ENCODE peak calls at places on chromosomes 12 and 14, in nine cellular contexts. One of them, this sample, is unnamed.

GRCh38 chr12:89252284-89252683 is 100.0 kb downstream of the DUSP6 start:
- DNase-seq in neural crest cell: no peak
- DNase-seq in astrocyte: peak; percentile 23
- DNase-seq in CD4-positive, alpha-beta T cell: no peak
- DNase-seq in endothelial cell: no peak
- DNase-seq in neural progenitor cell: no peak
- DNase-seq in GM20000: no peak
- DNase-seq in glutamatergic neuron: no peak
- DNase-seq in pancreas: no peak
- DNase-seq in this sample: peak; percentile 17

GRCh38 chr12:25397001-25397400 is 146.3 kb upstream of the KRAS start:
- DNase-seq in neural progenitor cell: peak; percentile 12
- DNase-seq in glutamatergic neuron: no peak
- DNase-seq in GM20000: no peak
- DNase-seq in astrocyte: no peak
- DNase-seq in endothelial cell: no peak
- DNase-seq in neural crest cell: no peak
- DNase-seq in pancreas: no peak
- DNase-seq in CD4-positive, alpha-beta T cell: no peak
- DNase-seq in this sample: no peak

GRCh38 chr14:75399819-75400678 is 27.8 kb upstream of the JDP2 start:
- DNase-seq in pancreas: peak; percentile 99
- DNase-seq in CD4-positive, alpha-beta T cell: no peak
- DNase-seq in astrocyte: no peak
- DNase-seq in neural progenitor cell: no peak
- DNase-seq in glutamatergic neuron: no peak
- DNase-seq in endothelial cell: no peak
- DNase-seq in GM20000: no peak
- DNase-seq in neural crest cell: no peak
- DNase-seq in this sample: peak; percentile 4

GRCh38 chr12:116145451-116145850 is 132.0 kb downstream of the MED13L start:
- DNase-seq in GM20000: no peak
- DNase-seq in endothelial cell: no peak
- DNase-seq in neural progenitor cell: no peak
- DNase-seq in neural crest cell: no peak
- DNase-seq in CD4-positive, alpha-beta T cell: no peak
- DNase-seq in glutamatergic neuron: no peak
- DNase-seq in astrocyte: no peak
- DNase-seq in pancreas: no peak
- DNase-seq in this sample: no peak

GRCh38 chr12:107685360-107686248 is at the start of gene PWP1:
- DNase-seq in CD4-positive, alpha-beta T cell: peak; percentile 92
- DNase-seq in pancreas: peak; percentile 96
- DNase-seq in GM20000: peak; percentile 92
- DNase-seq in astrocyte: peak; percentile 88
- DNase-seq in neural crest cell: peak; percentile 90
- DNase-seq in neural progenitor cell: peak; percentile 99
- DNase-seq in endothelial cell: peak; percentile 96
- DNase-seq in glutamatergic neuron: peak; percentile 97
- DNase-seq in this sample: peak; percentile 92

GRCh38 chr12:34401659-34402227 is 379.4 kb downstream of the ALG10 start:
- DNase-seq in neural crest cell: no peak
- DNase-seq in glutamatergic neuron: peak; percentile 5
- DNase-seq in pancreas: peak; percentile 2
- DNase-seq in endothelial cell: peak; percentile 1
- DNase-seq in neural progenitor cell: no peak
- DNase-seq in astrocyte: no peak
- DNase-seq in CD4-positive, alpha-beta T cell: no peak
- DNase-seq in GM20000: no peak
- DNase-seq in this sample: no peak

GRCh38 chr14:21241218-21241819 is 27.9 kb downstream of the HNRNPC start:
- DNase-seq in astrocyte: no peak
- DNase-seq in GM20000: no peak
- DNase-seq in pancreas: no peak
- DNase-seq in endothelial cell: no peak
- DNase-seq in glutamatergic neuron: no peak
- DNase-seq in CD4-positive, alpha-beta T cell: no peak
- DNase-seq in neural progenitor cell: no peak
- DNase-seq in neural crest cell: no peak
- DNase-seq in this sample: peak; percentile 38

GRCh38 chr12:2338381-2338780 is 285.6 kb downstream of the CACNA1C start:
- DNase-seq in GM20000: no peak
- DNase-seq in CD4-positive, alpha-beta T cell: no peak
- DNase-seq in pancreas: no peak
- DNase-seq in endothelial cell: no peak
- DNase-seq in astrocyte: no peak
- DNase-seq in neural progenitor cell: no peak
- DNase-seq in neural crest cell: no peak
- DNase-seq in glutamatergic neuron: no peak
- DNase-seq in this sample: no peak

GRCh38 chr14:98173291-98173690 is 1098.7 kb downstream of the BCL11B start:
- DNase-seq in endothelial cell: no peak
- DNase-seq in CD4-positive, alpha-beta T cell: peak; percentile 82
- DNase-seq in astrocyte: no peak
- DNase-seq in pancreas: no peak
- DNase-seq in glutamatergic neuron: no peak
- DNase-seq in GM20000: no peak
- DNase-seq in neural progenitor cell: no peak
- DNase-seq in neural crest cell: no peak
- DNase-seq in this sample: no peak

GRCh38 chr12:123990512-123990911 is 17.5 kb downstream of the ZNF664 start:
- DNase-seq in neural progenitor cell: no peak
- DNase-seq in glutamatergic neuron: no peak
- DNase-seq in CD4-positive, alpha-beta T cell: no peak
- DNase-seq in endothelial cell: peak; percentile 23
- DNase-seq in GM20000: no peak
- DNase-seq in pancreas: no peak
- DNase-seq in neural crest cell: no peak
- DNase-seq in astrocyte: no peak
- DNase-seq in this sample: no peak

GRCh38 chr14:65604946-65605345 is 192.4 kb downstream of the FUT8 start:
- DNase-seq in neural progenitor cell: no peak
- DNase-seq in CD4-positive, alpha-beta T cell: no peak
- DNase-seq in glutamatergic neuron: no peak
- DNase-seq in pancreas: no peak
- DNase-seq in astrocyte: no peak
- DNase-seq in endothelial cell: no peak
- DNase-seq in neural crest cell: no peak
- DNase-seq in GM20000: no peak
- DNase-seq in this sample: no peak

GRCh38 chr12:46590991-46591703 is 218.6 kb upstream of the SLC38A2 start:
- DNase-seq in pancreas: no peak
- DNase-seq in neural progenitor cell: no peak
- DNase-seq in endothelial cell: no peak
- DNase-seq in astrocyte: no peak
- DNase-seq in glutamatergic neuron: peak; percentile 29
- DNase-seq in CD4-positive, alpha-beta T cell: no peak
- DNase-seq in GM20000: no peak
- DNase-seq in neural crest cell: no peak
- DNase-seq in this sample: no peak

GRCh38 chr14:76698631-76699030 is 62.6 kb upstream of the VASH1 start:
- DNase-seq in pancreas: no peak
- DNase-seq in astrocyte: no peak
- DNase-seq in GM20000: no peak
- DNase-seq in neural progenitor cell: no peak
- DNase-seq in CD4-positive, alpha-beta T cell: no peak
- DNase-seq in glutamatergic neuron: no peak
- DNase-seq in endothelial cell: no peak
- DNase-seq in neural crest cell: no peak
- DNase-seq in this sample: no peak

GRCh38 chr14:95611293-95611880 is 74.8 kb upstream of the TCL1B start:
- DNase-seq in astrocyte: no peak
- DNase-seq in glutamatergic neuron: no peak
- DNase-seq in CD4-positive, alpha-beta T cell: no peak
- DNase-seq in neural progenitor cell: no peak
- DNase-seq in neural crest cell: no peak
- DNase-seq in pancreas: no peak
- DNase-seq in GM20000: peak; percentile 11
- DNase-seq in endothelial cell: no peak
- DNase-seq in this sample: no peak

GRCh38 chr14:37340353-37340752 is 142.6 kb downstream of the MIPOL1 start:
- DNase-seq in astrocyte: no peak
- DNase-seq in endothelial cell: no peak
- DNase-seq in pancreas: no peak
- DNase-seq in glutamatergic neuron: no peak
- DNase-seq in neural crest cell: no peak
- DNase-seq in neural progenitor cell: no peak
- DNase-seq in GM20000: no peak
- DNase-seq in CD4-positive, alpha-beta T cell: no peak
- DNase-seq in this sample: no peak

GRCh38 chr12:23380419-23381100 is 568.9 kb downstream of the SOX5 start:
- DNase-seq in CD4-positive, alpha-beta T cell: no peak
- DNase-seq in endothelial cell: no peak
- DNase-seq in glutamatergic neuron: no peak
- DNase-seq in neural crest cell: no peak
- DNase-seq in neural progenitor cell: no peak
- DNase-seq in GM20000: no peak
- DNase-seq in pancreas: no peak
- DNase-seq in astrocyte: no peak
- DNase-seq in this sample: no peak

GRCh38 chr14:22280497-22281321 is 308.3 kb downstream of the DAD1 start:
- DNase-seq in neural progenitor cell: no peak
- DNase-seq in glutamatergic neuron: no peak
- DNase-seq in CD4-positive, alpha-beta T cell: peak; percentile 1
- DNase-seq in astrocyte: no peak
- DNase-seq in pancreas: no peak
- DNase-seq in endothelial cell: no peak
- DNase-seq in GM20000: no peak
- DNase-seq in neural crest cell: no peak
- DNase-seq in this sample: no peak

GRCh38 chr14:22272408-22272807 is 316.6 kb downstream of the DAD1 start:
- DNase-seq in neural progenitor cell: peak; percentile 36
- DNase-seq in neural crest cell: no peak
- DNase-seq in endothelial cell: no peak
- DNase-seq in glutamatergic neuron: no peak
- DNase-seq in GM20000: no peak
- DNase-seq in astrocyte: no peak
- DNase-seq in pancreas: no peak
- DNase-seq in CD4-positive, alpha-beta T cell: no peak
- DNase-seq in this sample: no peak

GRCh38 chr14:22282429-22282828 is 306.6 kb downstream of the DAD1 start:
- DNase-seq in CD4-positive, alpha-beta T cell: no peak
- DNase-seq in glutamatergic neuron: no peak
- DNase-seq in neural progenitor cell: no peak
- DNase-seq in pancreas: no peak
- DNase-seq in GM20000: peak; percentile 32
- DNase-seq in astrocyte: no peak
- DNase-seq in endothelial cell: no peak
- DNase-seq in neural crest cell: no peak
- DNase-seq in this sample: no peak

GRCh38 chr14:22281322-22281977 is 307.6 kb downstream of the DAD1 start:
- DNase-seq in neural crest cell: no peak
- DNase-seq in glutamatergic neuron: no peak
- DNase-seq in GM20000: no peak
- DNase-seq in pancreas: no peak
- DNase-seq in astrocyte: no peak
- DNase-seq in CD4-positive, alpha-beta T cell: no peak
- DNase-seq in neural progenitor cell: no peak
- DNase-seq in endothelial cell: no peak
- DNase-seq in this sample: no peak

GRCh38 chr14:22276913-22277816 is 311.9 kb downstream of the DAD1 start:
- DNase-seq in pancreas: no peak
- DNase-seq in astrocyte: no peak
- DNase-seq in endothelial cell: no peak
- DNase-seq in glutamatergic neuron: no peak
- DNase-seq in GM20000: peak; percentile 21
- DNase-seq in neural crest cell: no peak
- DNase-seq in neural progenitor cell: peak; percentile 34
- DNase-seq in CD4-positive, alpha-beta T cell: no peak
- DNase-seq in this sample: peak; percentile 23
- TF ChIP-seq CTCF in pancreas: peak; percentile 13
- TF ChIP-seq CTCF in astrocyte: peak; percentile 52
- TF ChIP-seq CTCF in endothelial cell: peak; percentile 68
- TF ChIP-seq CTCF in glutamatergic neuron: peak; percentile 73
- TF ChIP-seq CTCF in GM20000: peak; percentile 56
- TF ChIP-seq CTCF in neural crest cell: peak; percentile 75
- TF ChIP-seq CTCF in neural progenitor cell: peak; percentile 84
- TF ChIP-seq CTCF in CD4-positive, alpha-beta T cell: peak; percentile 15
- TF ChIP-seq CTCF in this sample: peak; percentile 81

GRCh38 chr12:105278043-105278697 is 42.2 kb upstream of the APPL2 start:
- DNase-seq in neural crest cell: no peak
- DNase-seq in GM20000: no peak
- DNase-seq in endothelial cell: no peak
- DNase-seq in neural progenitor cell: no peak
- DNase-seq in pancreas: no peak
- DNase-seq in astrocyte: no peak
- DNase-seq in glutamatergic neuron: no peak
- DNase-seq in CD4-positive, alpha-beta T cell: no peak
- DNase-seq in this sample: peak; percentile 48
- TF ChIP-seq CTCF in neural crest cell: peak; percentile 28
- TF ChIP-seq CTCF in GM20000: no peak
- TF ChIP-seq CTCF in endothelial cell: peak; percentile 30
- TF ChIP-seq CTCF in neural progenitor cell: no peak
- TF ChIP-seq CTCF in pancreas: no peak
- TF ChIP-seq CTCF in astrocyte: peak; percentile 26
- TF ChIP-seq CTCF in glutamatergic neuron: peak; percentile 45
- TF ChIP-seq CTCF in CD4-positive, alpha-beta T cell: no peak
- TF ChIP-seq CTCF in this sample: peak; percentile 75

GRCh38 chr12:104339663-104340062 is 36.1 kb downstream of the EID3 start:
- DNase-seq in astrocyte: peak; percentile 57
- DNase-seq in neural crest cell: no peak
- DNase-seq in endothelial cell: no peak
- DNase-seq in pancreas: no peak
- DNase-seq in CD4-positive, alpha-beta T cell: no peak
- DNase-seq in neural progenitor cell: no peak
- DNase-seq in GM20000: no peak
- DNase-seq in glutamatergic neuron: no peak
- DNase-seq in this sample: no peak
- TF ChIP-seq CTCF in astrocyte: peak; percentile 11
- TF ChIP-seq CTCF in neural crest cell: no peak
- TF ChIP-seq CTCF in endothelial cell: no peak
- TF ChIP-seq CTCF in pancreas: no peak
- TF ChIP-seq CTCF in CD4-positive, alpha-beta T cell: no peak
- TF ChIP-seq CTCF in neural progenitor cell: no peak
- TF ChIP-seq CTCF in GM20000: no peak
- TF ChIP-seq CTCF in glutamatergic neuron: no peak
- TF ChIP-seq CTCF in this sample: peak; percentile 14

DNA sequence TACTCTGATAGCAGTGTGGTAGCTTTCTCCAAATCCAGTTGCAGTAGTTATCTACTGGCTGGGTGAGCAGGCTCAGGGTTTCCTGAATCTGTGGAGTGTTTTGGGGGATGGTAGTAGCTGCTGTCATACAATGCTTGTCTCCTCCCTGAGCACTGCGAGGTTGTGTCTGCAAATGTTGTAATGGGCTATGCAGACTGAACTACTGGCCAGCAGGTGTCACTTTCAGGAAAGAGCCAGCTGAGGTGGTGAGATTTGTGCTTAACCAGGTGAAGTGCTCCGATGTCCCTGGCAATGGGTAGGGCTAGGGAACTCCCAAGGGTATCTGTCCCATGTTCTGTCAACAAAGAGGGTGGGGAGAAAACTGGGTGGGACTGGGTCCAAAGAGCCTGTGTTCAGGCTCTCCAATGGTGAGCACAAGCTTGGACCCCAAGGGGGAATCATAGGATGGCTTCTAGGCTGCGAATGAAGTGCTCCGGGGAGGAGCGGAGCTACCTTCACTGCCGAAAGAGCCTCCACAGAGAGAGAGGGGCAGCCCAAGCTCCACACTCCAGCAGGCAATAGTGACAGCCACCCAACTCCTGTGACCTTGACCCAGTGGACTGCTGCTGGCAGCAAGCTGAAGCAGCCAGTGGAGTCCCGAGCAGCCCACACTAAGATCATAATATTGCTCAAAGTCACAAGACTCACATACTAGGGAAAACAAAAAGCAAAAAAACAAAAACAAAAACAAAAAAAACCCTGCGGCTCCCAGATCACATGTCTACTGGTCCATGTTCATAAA is 1324.0 kb upstream of the USP15 start:
- DNase-seq in astrocyte: no peak
- DNase-seq in glutamatergic neuron: no peak
- DNase-seq in neural crest cell: no peak
- DNase-seq in GM20000: no peak
- DNase-seq in CD4-positive, alpha-beta T cell: no peak
- DNase-seq in pancreas: no peak
- DNase-seq in neural progenitor cell: peak; percentile 2
- DNase-seq in endothelial cell: no peak
- DNase-seq in this sample: no peak
- TF ChIP-seq CTCF in astrocyte: no peak
- TF ChIP-seq CTCF in glutamatergic neuron: no peak
- TF ChIP-seq CTCF in neural crest cell: no peak
- TF ChIP-seq CTCF in GM20000: no peak
- TF ChIP-seq CTCF in CD4-positive, alpha-beta T cell: no peak
- TF ChIP-seq CTCF in pancreas: no peak
- TF ChIP-seq CTCF in neural progenitor cell: peak; percentile 14
- TF ChIP-seq CTCF in endothelial cell: no peak
- TF ChIP-seq CTCF in this sample: no peak

This sample was measured in HFFc6.